ENCODE peak calls at places on chromosome 4, in five cellular contexts. N is fibroblast of mammary gland, I is GM10248, A is cardiac fibroblast, F is nephron progenitor cell. V is an unnamed sample.

GRCh38 chr4:159396151-159396550 is 293.3 kb downstream of the RAPGEF2 start:
- DNase-seq in N (no peak), I (no peak), A (no peak), F (no peak), V (no peak)

GRCh38 chr4:89158884-89159503 is 47.7 kb downstream of the TIGD2 start:
- DNase-seq in N (peak), I (peak), A (peak), F (no peak), V (no peak)

GRCh38 chr4:10524196-10524833 is 67.1 kb upstream of the ZNF518B start:
- DNase-seq in N (no peak), I (no peak), A (peak), F (no peak), V (no peak)

GRCh38 chr4:80134936-80135701 is 62.1 kb upstream of the ANTXR2 start:
- DNase-seq in N (no peak), I (no peak), A (no peak), F (no peak), V (no peak)

GRCh38 chr4:102500371-102501175 is 586 bp upstream of the NFKB1 start:
- DNase-seq in N (peak), I (peak), A (peak), F (peak), V (peak)

GRCh38 chr4:113141901-113142346 is 92.5 kb downstream of the ANK2 start:
- DNase-seq in N (peak), I (no peak), A (peak), F (no peak), V (no peak)

GRCh38 chr4:179399054-179399782 is 1957.0 kb upstream of the AGA start:
- DNase-seq in N (no peak), I (no peak), A (no peak), F (no peak), V (no peak)

GRCh38 chr4:2914220-2915126 is 48.7 kb downstream of the NOP14 start:
- DNase-seq in N (no peak), I (no peak), A (no peak), F (no peak), V (no peak)

GRCh38 chr4:75248770-75249467 is 265.3 kb downstream of the RCHY1 start:
- DNase-seq in N (no peak), I (no peak), A (no peak), F (no peak), V (no peak)

GRCh38 chr4:154542264-154542879 is 7.8 kb downstream of the PLRG1 start:
- DNase-seq in N (no peak), I (no peak), A (no peak), F (no peak), V (no peak)

GRCh38 chr4:46933686-46934085 is 24.6 kb upstream of the COX7B2 start:
- DNase-seq in N (no peak), I (no peak), A (no peak), F (no peak), V (no peak)

GRCh38 chr4:108730579-108730978 is 32.3 kb downstream of the ETNPPL start:
- DNase-seq in N (peak), I (no peak), A (no peak), F (no peak), V (no peak)

GRCh38 chr4:17280266-17280665 is 231.6 kb downstream of the QDPR start:
- DNase-seq in N (no peak), I (no peak), A (no peak), F (no peak), V (no peak)

GRCh38 chr4:26204911-26205368 is 115.9 kb upstream of the RBPJ start:
- DNase-seq in N (no peak), I (no peak), A (no peak), F (no peak), V (no peak)

GRCh38 chr4:845836-846251 is 19.9 kb upstream of the CPLX1 start:
- DNase-seq in N (peak), I (no peak), A (peak), F (peak), V (no peak)

GRCh38 chr4:145302725-145303124 is 122.3 kb upstream of the OTUD4 start:
- DNase-seq in N (no peak), I (no peak), A (no peak), F (no peak), V (no peak)

GRCh38 chr4:83074086-83074704 is 39.2 kb downstream of the COPS4 start:
- DNase-seq in N (peak), I (peak), A (peak), F (peak), V (peak)

GRCh38 chr4:7903686-7904085 is 36.0 kb downstream of the AFAP1 start:
- DNase-seq in N (peak), I (no peak), A (peak), F (no peak), V (no peak)

GRCh38 chr4:153518637-153519384 is 52.7 kb downstream of the TMEM131L start:
- DNase-seq in N (no peak), I (no peak), A (no peak), F (no peak), V (no peak)

GRCh38 chr4:142293536-142293935 is 552.6 kb downstream of the INPP4B start:
- DNase-seq in N (no peak), I (no peak), A (peak), F (no peak), V (no peak)

GRCh38 chr4:1784789-1785591 is 8.1 kb upstream of the FGFR3 start:
- DNase-seq in N (no peak), I (no peak), A (no peak), F (no peak), V (no peak)

GRCh38 chr4:4415107-4415805 is 28.4 kb downstream of the NSG1 start:
- DNase-seq in N (no peak), I (no peak), A (no peak), F (no peak), V (no peak)

GRCh38 chr4:22129454-22130075 is 181.0 kb upstream of the KCNIP4 start:
- DNase-seq in N (peak), I (no peak), A (peak), F (peak), V (peak)

GRCh38 chr4:116066711-116067245 is 953.4 kb upstream of the NDST4 start:
- DNase-seq in N (no peak), I (no peak), A (no peak), F (no peak), V (no peak)

GRCh38 chr4:107018336-107018735 is 17.8 kb downstream of the DKK2 start:
- DNase-seq in N (no peak), I (no peak), A (no peak), F (no peak), V (no peak)

GRCh38 chr4:98828801-98829200 is 100.1 kb downstream of the EIF4E start:
- DNase-seq in N (peak), I (no peak), A (peak), F (no peak), V (no peak)

GRCh38 chr4:164977243-164978164 is at the start of gene TRIM61:
- DNase-seq in N (peak), I (peak), A (peak), F (peak), V (no peak)

DNA sequence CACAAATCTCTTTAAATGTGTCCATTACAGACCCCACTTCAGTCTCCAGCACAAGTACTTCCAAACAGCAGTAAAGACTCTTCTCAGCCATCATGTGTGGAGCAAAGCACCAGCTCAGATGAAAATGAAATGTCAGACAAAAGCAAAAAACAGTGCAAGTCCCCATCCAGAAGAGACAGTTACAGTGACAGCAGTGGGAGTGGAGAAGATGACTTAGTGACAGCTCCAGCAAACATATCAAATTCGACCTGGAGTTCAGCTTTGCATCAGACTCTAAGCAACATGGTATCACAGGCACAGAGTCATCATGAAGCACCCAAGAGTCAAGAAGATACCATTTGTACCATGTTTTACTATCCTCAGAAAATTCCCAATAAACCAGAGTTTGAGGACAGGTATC is 78.0 kb downstream of the SLC10A6 start:
- DNase-seq in N (no peak), I (no peak), A (no peak), F (no peak), V (no peak)
- TF ChIP-seq CTCF in N (no peak), I (no peak), A (no peak), F (no peak), V (no peak)

DNA sequence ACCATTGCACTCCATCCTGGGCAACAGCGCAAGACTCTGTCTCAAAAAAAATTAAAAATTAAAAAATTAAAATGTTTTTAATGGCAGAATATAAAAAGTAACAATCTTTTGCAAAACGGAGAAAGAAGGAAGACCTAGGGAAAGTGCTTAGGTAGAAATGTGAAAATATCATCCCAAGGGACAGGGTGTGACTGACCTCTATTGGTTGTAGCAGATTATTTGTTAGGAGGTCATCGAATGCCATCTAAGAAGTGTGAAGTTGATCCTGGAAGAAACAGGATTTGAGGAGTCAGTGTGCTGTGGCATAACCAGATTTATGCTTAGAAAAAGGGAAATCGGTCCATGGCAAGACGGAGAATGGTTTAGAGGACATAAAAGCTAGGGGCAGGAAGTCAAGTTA is 18.1 kb upstream of the C4orf36 start:
- DNase-seq in N (no peak), I (no peak), A (no peak), F (no peak), V (no peak)
- TF ChIP-seq CTCF in N (no peak), I (no peak), A (no peak), F (no peak), V (no peak)

GRCh38 chr4:139633661-139634060 is 32.0 kb upstream of the MGST2 start:
- DNase-seq in N (peak), I (no peak), A (peak), F (no peak), V (no peak)
- TF ChIP-seq CTCF in N (peak), I (peak), A (peak), F (peak), V (peak)

GRCh38 chr4:152462715-152463114 is 73.2 kb downstream of the FBXW7 start:
- DNase-seq in N (no peak), I (no peak), A (peak), F (no peak), V (no peak)

GRCh38 chr4:152458801-152459302 is 77.0 kb downstream of the FBXW7 start:
- DNase-seq in N (no peak), I (peak), A (no peak), F (no peak), V (no peak)

GRCh38 chr4:152459326-152459725 is 76.6 kb downstream of the FBXW7 start:
- DNase-seq in N (no peak), I (no peak), A (no peak), F (no peak), V (no peak)

GRCh38 chr4:152462047-152462446 is 73.8 kb downstream of the FBXW7 start:
- DNase-seq in N (no peak), I (peak), A (no peak), F (no peak), V (no peak)

DNA sequence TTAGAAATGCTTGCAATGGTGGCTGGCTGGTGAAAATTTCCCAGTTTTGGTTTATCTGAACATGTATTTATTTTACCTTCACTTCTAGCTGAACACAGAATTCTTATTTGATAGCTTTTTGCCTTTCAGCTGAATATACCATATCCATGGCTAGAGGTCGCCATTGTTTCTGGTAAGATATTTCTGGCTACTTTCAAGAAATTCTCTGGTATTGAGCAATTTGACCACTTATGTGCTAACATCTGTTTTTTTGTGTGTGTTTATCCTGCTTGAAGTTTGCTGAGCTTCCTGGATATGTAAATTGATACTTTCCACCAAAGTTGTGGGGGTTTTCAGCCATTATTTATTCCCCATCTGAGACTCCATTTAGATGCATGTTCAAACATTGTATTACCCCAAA is 75.4 kb downstream of the FBXW7 start:
- DNase-seq in N (peak), I (peak), A (peak), F (no peak), V (no peak)
- TF ChIP-seq CTCF in N (peak), I (peak), A (peak), F (no peak), V (no peak)

GRCh38 chr4:13599159-13599558 is 28.4 kb downstream of the BOD1L1 start:
- DNase-seq in N (no peak), I (no peak), A (no peak), F (peak), V (no peak)
- TF ChIP-seq CTCF in N (peak), I (no peak), A (peak), F (peak), V (peak)

DNA sequence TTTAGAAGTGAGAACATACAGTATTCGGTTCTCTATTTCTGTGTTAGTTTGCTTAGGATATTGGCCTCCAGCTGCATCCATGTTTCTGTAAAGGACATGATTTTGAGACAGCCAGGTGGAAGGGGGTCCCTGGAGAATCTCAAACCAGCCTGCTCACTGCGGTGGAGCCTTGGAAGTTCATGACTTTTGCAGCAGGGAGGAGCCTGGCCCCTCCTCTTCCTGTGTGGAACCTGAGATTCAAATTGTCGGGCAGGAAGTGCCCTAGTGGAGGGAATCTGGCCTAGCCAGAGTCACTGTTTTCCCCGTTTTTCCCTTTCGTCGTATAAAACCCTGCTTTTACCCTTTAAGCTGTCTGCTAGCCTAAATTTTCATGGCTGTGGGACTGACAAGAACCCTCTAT is 762.6 kb downstream of the PCDH18 start:
- DNase-seq in N (no peak), I (no peak), A (no peak), F (no peak), V (no peak)
- TF ChIP-seq CTCF in N (no peak), I (no peak), A (no peak), F (no peak), V (no peak)